ENCODE peak calls at places on chromosomes 4 and X, in four cellular contexts. O, U, F and G are unnamed samples.

GRCh38 chr4:180148737-180149136 is 2094.5 kb upstream of the TENM3 start:
- DNase-seq in O (no peak), U (no peak), F (no peak), G (no peak)

GRCh38 chrX:153474718-153475117 is 4.3 kb upstream of the HAUS7 start:
- DNase-seq in O (peak), U (peak), F (peak), G (no peak)

GRCh38 chrX:12174358-12174757 is 36.1 kb downstream of the FRMPD4 start:
- DNase-seq in O (peak), U (no peak), F (no peak), G (no peak)

GRCh38 chr4:107894138-107894603 is 37.2 kb upstream of the CYP2U1 start:
- DNase-seq in O (no peak), U (no peak), F (no peak), G (no peak)

GRCh38 chrX:103373581-103373980 is 2.8 kb upstream of the BEX3 start:
- DNase-seq in O (no peak), U (no peak), F (no peak), G (no peak)

GRCh38 chr4:15336410-15337184 is 91.2 kb upstream of the C1QTNF7 start:
- DNase-seq in O (peak), U (no peak), F (no peak), G (peak)

GRCh38 chr4:3347871-3348270 is 55.0 kb downstream of the RGS12 start:
- DNase-seq in O (no peak), U (no peak), F (no peak), G (no peak)

GRCh38 chr4:168900080-168900479 is 110.0 kb downstream of the CBR4 start:
- DNase-seq in O (no peak), U (no peak), F (no peak), G (no peak)

GRCh38 chrX:130738638-130739195 is 164.3 kb downstream of the ENOX2 start:
- DNase-seq in O (no peak), U (no peak), F (no peak), G (no peak)

GRCh38 chr4:39597695-39598381 is 40.8 kb downstream of the SMIM14 start:
- DNase-seq in O (no peak), U (no peak), F (no peak), G (no peak)

GRCh38 chr4:171017596-171017995 is 795.6 kb upstream of the GALNTL6 start:
- DNase-seq in O (no peak), U (no peak), F (no peak), G (no peak)

GRCh38 chr4:173801876-173802713 is 272.1 kb upstream of the HAND2 start:
- DNase-seq in O (no peak), U (no peak), F (no peak), G (no peak)

GRCh38 chrX:136146614-136147319 is 566 bp upstream of the FHL1 start:
- DNase-seq in O (no peak), U (no peak), F (no peak), G (no peak)

GRCh38 chr4:98068495-98068894 is 74.8 kb downstream of the STPG2 start:
- DNase-seq in O (no peak), U (no peak), F (no peak), G (no peak)

GRCh38 chr4:152697284-152698011 is 17.7 kb upstream of the TMEM154 start:
- DNase-seq in O (no peak), U (no peak), F (no peak), G (no peak)

GRCh38 chr4:6379787-6380745 is 92.3 kb downstream of the PPP2R2C start:
- DNase-seq in O (no peak), U (no peak), F (no peak), G (no peak)

GRCh38 chr4:144178414-144178813 is 37.9 kb upstream of the GYPA start:
- DNase-seq in O (peak), U (no peak), F (no peak), G (no peak)

GRCh38 chrX:112636288-112636687 is 43.5 kb downstream of the LHFPL1 start:
- DNase-seq in O (peak), U (no peak), F (no peak), G (no peak)

GRCh38 chr4:148112231-148112982 is 329.8 kb downstream of the NR3C2 start:
- DNase-seq in O (peak), U (no peak), F (no peak), G (peak)

GRCh38 chr4:25088342-25088952 is 57.7 kb upstream of the LGI2 start:
- DNase-seq in O (peak), U (no peak), F (no peak), G (no peak)
- H3K4me3 ChIP-seq in O (peak), U (no peak), F (peak), G (peak)

GRCh38 chrX:48835524-48836329 is at the start of gene PCSK1N:
- DNase-seq in O (no peak), U (peak), F (no peak), G (no peak)
- H3K4me3 ChIP-seq in O (peak), U (peak), F (peak), G (no peak)

GRCh38 chr4:186067757-186068385 is 1.1 kb upstream of the TLR3 start:
- DNase-seq in O (peak), U (peak), F (no peak), G (no peak)
- H3K4me3 ChIP-seq in O (peak), U (peak), F (peak), G (no peak)

GRCh38 chr4:47373729-47374128 is 89.8 kb downstream of the COMMD8 start:
- DNase-seq in O (no peak), U (no peak), F (no peak), G (no peak)
- H3K4me3 ChIP-seq in O (no peak), U (no peak), F (no peak), G (no peak)

GRCh38 chr4:146638801-146639351 is at the start of gene POU4F2:
- DNase-seq in O (peak), U (no peak), F (no peak), G (no peak)
- H3K4me3 ChIP-seq in O (peak), U (peak), F (peak), G (no peak)

GRCh38 chr4:8157496-8157895 is 1.1 kb downstream of the ABLIM2 start:
- DNase-seq in O (no peak), U (no peak), F (no peak), G (no peak)
- H3K4me3 ChIP-seq in O (no peak), U (no peak), F (peak), G (no peak)

DNA sequence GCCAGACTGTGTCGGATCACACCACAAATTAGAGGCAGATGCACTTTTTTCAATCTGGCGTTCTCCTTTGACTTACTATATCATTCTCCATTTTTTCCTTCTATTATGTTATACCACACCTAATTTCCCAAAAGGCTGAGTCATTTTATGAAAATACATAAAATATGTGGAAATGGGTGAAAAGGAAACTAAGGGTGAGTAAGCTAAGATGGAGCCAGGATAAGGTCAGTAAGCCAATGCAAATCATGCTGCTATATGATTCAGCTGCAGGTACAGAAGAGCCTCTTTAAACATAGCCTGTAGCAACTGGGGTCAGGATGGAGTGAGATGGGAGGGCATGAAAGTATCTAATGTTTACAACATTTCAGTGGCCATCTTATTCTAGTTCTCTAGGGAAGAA is 94.0 kb upstream of the TEX13A start:
- DNase-seq in O (peak), U (no peak), F (no peak), G (no peak)
- H3K4me3 ChIP-seq in O (peak), U (no peak), F (no peak), G (no peak)

GRCh38 chr4:8439168-8439567 is 1.4 kb downstream of the ACOX3 start:
- DNase-seq in O (no peak), U (no peak), F (no peak), G (no peak)
- H3K4me3 ChIP-seq in O (no peak), U (peak), F (no peak), G (no peak)